ENCODE peak calls at places on chromosomes 6 and 20, in seven cellular contexts. One of them, this sample, is unnamed.

GRCh38 chr6:11273406-11274065 is 41.1 kb upstream of the NEDD9 start:
- DNase-seq in progenitor cell of endocrine pancreas: no peak
- DNase-seq in A549: peak
- DNase-seq in psoas muscle: no peak
- DNase-seq in neural crest cell: no peak
- DNase-seq in pancreas: no peak
- DNase-seq in body of pancreas: no peak
- DNase-seq in this sample: no peak

GRCh38 chr6:41269716-41270115 is 16.8 kb downstream of the TREM1 start:
- DNase-seq in progenitor cell of endocrine pancreas: no peak
- DNase-seq in A549: no peak
- DNase-seq in psoas muscle: no peak
- DNase-seq in neural crest cell: no peak
- DNase-seq in pancreas: no peak
- DNase-seq in body of pancreas: no peak
- DNase-seq in this sample: no peak

GRCh38 chr6:43877021-43877420 is 107.0 kb downstream of the VEGFA start:
- DNase-seq in progenitor cell of endocrine pancreas: no peak
- DNase-seq in A549: no peak
- DNase-seq in psoas muscle: no peak
- DNase-seq in neural crest cell: no peak
- DNase-seq in pancreas: no peak
- DNase-seq in body of pancreas: no peak
- DNase-seq in this sample: no peak

GRCh38 chr20:40741507-40742106 is 52.6 kb upstream of the MAFB start:
- DNase-seq in progenitor cell of endocrine pancreas: no peak
- DNase-seq in A549: peak
- DNase-seq in psoas muscle: no peak
- DNase-seq in neural crest cell: peak
- DNase-seq in pancreas: no peak
- DNase-seq in body of pancreas: peak
- DNase-seq in this sample: no peak

GRCh38 chr6:11865926-11866325 is 87.3 kb upstream of the ADTRP start:
- DNase-seq in progenitor cell of endocrine pancreas: no peak
- DNase-seq in A549: no peak
- DNase-seq in psoas muscle: no peak
- DNase-seq in neural crest cell: no peak
- DNase-seq in pancreas: no peak
- DNase-seq in body of pancreas: no peak
- DNase-seq in this sample: no peak

GRCh38 chr6:159693894-159694545 is 979 bp upstream of the SOD2 start:
- DNase-seq in progenitor cell of endocrine pancreas: no peak
- DNase-seq in A549: no peak
- DNase-seq in psoas muscle: no peak
- DNase-seq in neural crest cell: no peak
- DNase-seq in pancreas: peak
- DNase-seq in body of pancreas: peak
- DNase-seq in this sample: no peak

GRCh38 chr6:38783436-38784228 is 68.5 kb downstream of the DNAH8 start:
- DNase-seq in progenitor cell of endocrine pancreas: no peak
- DNase-seq in A549: no peak
- DNase-seq in psoas muscle: no peak
- DNase-seq in neural crest cell: no peak
- DNase-seq in pancreas: no peak
- DNase-seq in body of pancreas: no peak
- DNase-seq in this sample: no peak

GRCh38 chr20:16287776-16288175 is 285.5 kb downstream of the KIF16B start:
- DNase-seq in progenitor cell of endocrine pancreas: no peak
- DNase-seq in A549: no peak
- DNase-seq in psoas muscle: no peak
- DNase-seq in neural crest cell: no peak
- DNase-seq in pancreas: no peak
- DNase-seq in body of pancreas: no peak
- DNase-seq in this sample: no peak

GRCh38 chr6:83083476-83083875 is 16.0 kb downstream of the DOP1A start:
- DNase-seq in progenitor cell of endocrine pancreas: no peak
- DNase-seq in A549: no peak
- DNase-seq in psoas muscle: no peak
- DNase-seq in neural crest cell: no peak
- DNase-seq in pancreas: no peak
- DNase-seq in body of pancreas: no peak
- DNase-seq in this sample: no peak

GRCh38 chr6:156427345-156427744 is 349.8 kb upstream of the ARID1B start:
- DNase-seq in progenitor cell of endocrine pancreas: no peak
- DNase-seq in A549: peak
- DNase-seq in psoas muscle: no peak
- DNase-seq in neural crest cell: no peak
- DNase-seq in pancreas: peak
- DNase-seq in body of pancreas: peak
- DNase-seq in this sample: no peak

GRCh38 chr6:96812077-96812703 is 25.1 kb downstream of the GPR63 start:
- DNase-seq in progenitor cell of endocrine pancreas: no peak
- DNase-seq in A549: no peak
- DNase-seq in psoas muscle: no peak
- DNase-seq in neural crest cell: no peak
- DNase-seq in pancreas: no peak
- DNase-seq in body of pancreas: no peak
- DNase-seq in this sample: no peak

GRCh38 chr6:133339543-133340384 is 98.6 kb downstream of the EYA4 start:
- DNase-seq in progenitor cell of endocrine pancreas: no peak
- DNase-seq in A549: no peak
- DNase-seq in psoas muscle: no peak
- DNase-seq in neural crest cell: no peak
- DNase-seq in pancreas: no peak
- DNase-seq in body of pancreas: no peak
- DNase-seq in this sample: no peak

GRCh38 chr6:35058041-35058675 is 83.0 kb downstream of the TCP11 start:
- DNase-seq in progenitor cell of endocrine pancreas: no peak
- DNase-seq in A549: no peak
- DNase-seq in psoas muscle: no peak
- DNase-seq in neural crest cell: no peak
- DNase-seq in pancreas: no peak
- DNase-seq in body of pancreas: no peak
- DNase-seq in this sample: no peak

GRCh38 chr6:20436719-20437118 is 35.0 kb downstream of the E2F3 start:
- DNase-seq in progenitor cell of endocrine pancreas: no peak
- DNase-seq in A549: no peak
- DNase-seq in psoas muscle: no peak
- DNase-seq in neural crest cell: no peak
- DNase-seq in pancreas: no peak
- DNase-seq in body of pancreas: no peak
- DNase-seq in this sample: no peak

GRCh38 chr6:72798196-72798595 is 176.3 kb downstream of the KCNQ5 start:
- DNase-seq in progenitor cell of endocrine pancreas: no peak
- DNase-seq in A549: no peak
- DNase-seq in psoas muscle: no peak
- DNase-seq in neural crest cell: no peak
- DNase-seq in pancreas: no peak
- DNase-seq in body of pancreas: no peak
- DNase-seq in this sample: no peak

GRCh38 chr20:19735446-19735845 is 22.6 kb upstream of the RIN2 start:
- DNase-seq in progenitor cell of endocrine pancreas: no peak
- DNase-seq in A549: peak
- DNase-seq in psoas muscle: peak
- DNase-seq in neural crest cell: no peak
- DNase-seq in pancreas: peak
- DNase-seq in body of pancreas: peak
- DNase-seq in this sample: no peak

GRCh38 chr6:215335-216034 is 76.8 kb upstream of the DUSP22 start:
- DNase-seq in progenitor cell of endocrine pancreas: no peak
- DNase-seq in A549: no peak
- DNase-seq in psoas muscle: no peak
- DNase-seq in neural crest cell: no peak
- DNase-seq in pancreas: no peak
- DNase-seq in body of pancreas: no peak
- DNase-seq in this sample: no peak

GRCh38 chr6:22113046-22113766 is 183.6 kb downstream of the PRL start:
- DNase-seq in progenitor cell of endocrine pancreas: no peak
- DNase-seq in A549: peak
- DNase-seq in psoas muscle: no peak
- DNase-seq in neural crest cell: no peak
- DNase-seq in pancreas: no peak
- DNase-seq in body of pancreas: peak
- DNase-seq in this sample: no peak

GRCh38 chr6:100138346-100139022 is 144.5 kb upstream of the MCHR2 start:
- DNase-seq in progenitor cell of endocrine pancreas: no peak
- DNase-seq in A549: no peak
- DNase-seq in psoas muscle: no peak
- DNase-seq in neural crest cell: no peak
- DNase-seq in pancreas: no peak
- DNase-seq in body of pancreas: no peak
- DNase-seq in this sample: no peak

GRCh38 chr6:14857501-14857900 is 388.4 kb upstream of the JARID2 start:
- DNase-seq in progenitor cell of endocrine pancreas: no peak
- DNase-seq in A549: no peak
- DNase-seq in psoas muscle: peak
- DNase-seq in neural crest cell: no peak
- DNase-seq in pancreas: no peak
- DNase-seq in body of pancreas: peak
- DNase-seq in this sample: no peak

GRCh38 chr20:23146111-23146640 is 60.1 kb upstream of the CD93 start:
- DNase-seq in progenitor cell of endocrine pancreas: no peak
- DNase-seq in A549: no peak
- DNase-seq in psoas muscle: no peak
- DNase-seq in neural crest cell: no peak
- DNase-seq in pancreas: no peak
- DNase-seq in body of pancreas: no peak
- DNase-seq in this sample: no peak

GRCh38 chr20:46229478-46229877 is 78.8 kb downstream of the CDH22 start:
- DNase-seq in progenitor cell of endocrine pancreas: no peak
- DNase-seq in A549: no peak
- DNase-seq in psoas muscle: no peak
- DNase-seq in neural crest cell: no peak
- DNase-seq in pancreas: no peak
- DNase-seq in body of pancreas: no peak
- DNase-seq in this sample: no peak

GRCh38 chr6:91045152-91045551 is 458.3 kb upstream of the MAP3K7 start:
- DNase-seq in progenitor cell of endocrine pancreas: no peak
- DNase-seq in A549: no peak
- DNase-seq in psoas muscle: no peak
- DNase-seq in neural crest cell: no peak
- DNase-seq in pancreas: no peak
- DNase-seq in body of pancreas: no peak
- DNase-seq in this sample: no peak

GRCh38 chr20:9520096-9520495 is 5.7 kb downstream of the LAMP5 start:
- DNase-seq in progenitor cell of endocrine pancreas: no peak
- DNase-seq in A549: no peak
- DNase-seq in psoas muscle: no peak
- DNase-seq in neural crest cell: no peak
- DNase-seq in pancreas: no peak
- DNase-seq in body of pancreas: no peak
- DNase-seq in this sample: no peak

GRCh38 chr20:51318058-51318960 is 224.2 kb downstream of the NFATC2 start:
- DNase-seq in progenitor cell of endocrine pancreas: peak
- DNase-seq in A549: peak
- DNase-seq in psoas muscle: no peak
- DNase-seq in neural crest cell: peak
- DNase-seq in pancreas: peak
- DNase-seq in body of pancreas: peak
- DNase-seq in this sample: no peak

GRCh38 chr20:1335961-1336698 is 7.2 kb upstream of the SDCBP2 start:
- DNase-seq in progenitor cell of endocrine pancreas: no peak
- DNase-seq in A549: no peak
- DNase-seq in psoas muscle: no peak
- DNase-seq in neural crest cell: no peak
- DNase-seq in pancreas: no peak
- DNase-seq in body of pancreas: no peak
- DNase-seq in this sample: no peak

GRCh38 chr20:1332749-1333300 is 3.9 kb upstream of the SDCBP2 start:
- DNase-seq in progenitor cell of endocrine pancreas: no peak
- DNase-seq in A549: no peak
- DNase-seq in psoas muscle: no peak
- DNase-seq in neural crest cell: no peak
- DNase-seq in pancreas: no peak
- DNase-seq in body of pancreas: no peak
- DNase-seq in this sample: no peak

GRCh38 chr20:1333462-1334369 is 4.8 kb upstream of the SDCBP2 start:
- DNase-seq in progenitor cell of endocrine pancreas: no peak
- DNase-seq in A549: no peak
- DNase-seq in psoas muscle: no peak
- DNase-seq in neural crest cell: no peak
- DNase-seq in pancreas: no peak
- DNase-seq in body of pancreas: no peak
- DNase-seq in this sample: no peak

GRCh38 chr20:1334370-1334731 is 5.4 kb upstream of the SDCBP2 start:
- DNase-seq in progenitor cell of endocrine pancreas: no peak
- DNase-seq in A549: no peak
- DNase-seq in psoas muscle: no peak
- DNase-seq in neural crest cell: no peak
- DNase-seq in pancreas: no peak
- DNase-seq in body of pancreas: no peak
- DNase-seq in this sample: no peak

DNA sequence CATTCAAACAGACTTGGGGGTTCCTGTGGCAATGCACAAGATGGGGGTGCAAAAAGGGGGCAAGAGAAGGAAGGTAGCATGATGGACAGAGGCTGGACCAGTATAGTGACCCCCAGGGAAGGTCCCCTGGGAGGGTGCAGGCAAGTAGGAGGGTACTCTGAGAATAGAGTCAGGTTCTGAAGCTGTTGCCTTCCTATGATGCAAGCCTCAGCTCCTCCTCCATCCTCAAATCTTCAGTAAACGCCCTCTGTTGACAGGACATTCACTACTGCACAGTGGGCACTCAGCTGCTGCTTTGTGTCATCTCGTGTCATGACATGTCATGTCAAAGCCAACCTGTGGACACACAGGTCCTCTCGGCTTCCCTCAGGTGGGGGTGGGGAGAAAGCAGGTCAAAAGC is 5.8 kb upstream of the SDCBP2 start:
- DNase-seq in progenitor cell of endocrine pancreas: no peak
- DNase-seq in A549: no peak
- DNase-seq in psoas muscle: no peak
- DNase-seq in neural crest cell: no peak
- DNase-seq in pancreas: no peak
- DNase-seq in body of pancreas: no peak
- DNase-seq in this sample: no peak
- TF ChIP-seq CTCF in progenitor cell of endocrine pancreas: no peak
- TF ChIP-seq CTCF in A549: peak
- TF ChIP-seq CTCF in psoas muscle: no peak
- TF ChIP-seq CTCF in neural crest cell: no peak
- TF ChIP-seq CTCF in pancreas: no peak
- TF ChIP-seq CTCF in body of pancreas: no peak
- TF ChIP-seq CTCF in this sample: no peak

GRCh38 chr6:107816818-107817217 is 7.3 kb downstream of the SCML4 start:
- DNase-seq in progenitor cell of endocrine pancreas: no peak
- DNase-seq in A549: no peak
- DNase-seq in psoas muscle: no peak
- DNase-seq in neural crest cell: no peak
- DNase-seq in pancreas: peak
- DNase-seq in body of pancreas: peak
- DNase-seq in this sample: no peak
- TF ChIP-seq CTCF in progenitor cell of endocrine pancreas: no peak
- TF ChIP-seq CTCF in A549: no peak
- TF ChIP-seq CTCF in psoas muscle: no peak
- TF ChIP-seq CTCF in neural crest cell: no peak
- TF ChIP-seq CTCF in pancreas: no peak
- TF ChIP-seq CTCF in body of pancreas: no peak
- TF ChIP-seq CTCF in this sample: no peak

GRCh38 chr20:63254536-63255384 is 497 bp upstream of the NKAIN4 start:
- DNase-seq in progenitor cell of endocrine pancreas: no peak
- DNase-seq in A549: no peak
- DNase-seq in psoas muscle: no peak
- DNase-seq in neural crest cell: peak
- DNase-seq in pancreas: no peak
- DNase-seq in body of pancreas: no peak
- DNase-seq in this sample: no peak
- TF ChIP-seq CTCF in progenitor cell of endocrine pancreas: peak
- TF ChIP-seq CTCF in A549: no peak
- TF ChIP-seq CTCF in psoas muscle: no peak
- TF ChIP-seq CTCF in neural crest cell: no peak
- TF ChIP-seq CTCF in pancreas: no peak
- TF ChIP-seq CTCF in body of pancreas: no peak
- TF ChIP-seq CTCF in this sample: no peak

GRCh38 chr6:107114213-107114871 is 973 bp downstream of the BEND3 start:
- DNase-seq in progenitor cell of endocrine pancreas: peak
- DNase-seq in A549: peak
- DNase-seq in psoas muscle: peak
- DNase-seq in neural crest cell: peak
- DNase-seq in pancreas: peak
- DNase-seq in body of pancreas: peak
- DNase-seq in this sample: peak
- TF ChIP-seq CTCF in progenitor cell of endocrine pancreas: peak
- TF ChIP-seq CTCF in A549: peak
- TF ChIP-seq CTCF in psoas muscle: peak
- TF ChIP-seq CTCF in neural crest cell: peak
- TF ChIP-seq CTCF in pancreas: peak
- TF ChIP-seq CTCF in body of pancreas: peak
- TF ChIP-seq CTCF in this sample: peak

This sample was measured in D721Med.